ENCODE peak calls at places on chromosome 18, in seven cellular contexts. J is T-helper 17 cell; S is Caki2; K is NCI-H69; A is caudate nucleus; U is CD4-positive, alpha-beta memory T cell; E is HCT116. D is an unnamed sample.

GRCh38 chr18:62045316-62045715 is 141.5 kb downstream of the PIGN start:
- DNase-seq in J (no peak), S (no peak), K (peak; percentile 44), A (no peak), U (no peak), E (no peak), D (no peak)

GRCh38 chr18:75074196-75075015 is 134.5 kb downstream of the PTGR3 start:
- DNase-seq in J (no peak), S (no peak), K (no peak), A (no peak), U (no peak), E (no peak), D (no peak)

GRCh38 chr18:3623769-3624545 is 174.0 kb downstream of the TGIF1 start:
- DNase-seq in J (no peak), S (peak; percentile 100), K (no peak), A (no peak), U (no peak), E (peak; percentile 96), D (peak; percentile 99)

GRCh38 chr18:8625693-8626092 is 16.5 kb downstream of the RAB12 start:
- DNase-seq in J (no peak), S (no peak), K (peak; percentile 98), A (no peak), U (no peak), E (no peak), D (no peak)

GRCh38 chr18:3869848-3870247 is 419.9 kb downstream of the TGIF1 start:
- DNase-seq in J (no peak), S (peak; percentile 44), K (peak; percentile 85), A (no peak), U (peak; percentile 1), E (peak; percentile 40), D (peak; percentile 94)

GRCh38 chr18:74281011-74281638 is 10.6 kb downstream of the CYB5A start:
- DNase-seq in J (no peak), S (no peak), K (peak; percentile 97), A (no peak), U (no peak), E (no peak), D (no peak)

GRCh38 chr18:54284967-54285785 is 15.9 kb downstream of the POLI start:
- DNase-seq in J (peak; percentile 14), S (peak; percentile 49), K (no peak), A (no peak), U (peak; percentile 22), E (no peak), D (no peak)

GRCh38 chr18:78543201-78543725 is 436.4 kb upstream of the SALL3 start:
- DNase-seq in J (no peak), S (no peak), K (no peak), A (no peak), U (no peak), E (no peak), D (no peak)

GRCh38 chr18:10412933-10413332 is 41.5 kb upstream of the APCDD1 start:
- DNase-seq in J (no peak), S (no peak), K (no peak), A (no peak), U (no peak), E (no peak), D (no peak)

GRCh38 chr18:46253498-46253897 is 149.3 kb downstream of the HAUS1 start:
- DNase-seq in J (no peak), S (peak; percentile 55), K (no peak), A (no peak), U (no peak), E (no peak), D (no peak)

GRCh38 chr18:21255211-21255610 is 13.2 kb downstream of the GREB1L start:
- DNase-seq in J (no peak), S (no peak), K (peak; percentile 26), A (no peak), U (no peak), E (no peak), D (no peak)

GRCh38 chr18:22710628-22711380 is 222.3 kb upstream of the RBBP8 start:
- DNase-seq in J (no peak), S (peak; percentile 67), K (no peak), A (no peak), U (no peak), E (no peak), D (peak; percentile 25)

GRCh38 chr18:72704202-72704601 is 160.1 kb upstream of the CBLN2 start:
- DNase-seq in J (no peak), S (no peak), K (no peak), A (no peak), U (no peak), E (no peak), D (no peak)

GRCh38 chr18:70634576-70635147 is 345.8 kb downstream of the SOCS6 start:
- DNase-seq in J (no peak), S (no peak), K (no peak), A (no peak), U (no peak), E (no peak), D (no peak)

GRCh38 chr18:48548404-48548771 is 9.6 kb downstream of the CTIF start:
- DNase-seq in J (no peak), S (no peak), K (peak; percentile 43), A (no peak), U (no peak), E (no peak), D (no peak)

GRCh38 chr18:77091366-77091765 is 41.2 kb downstream of the MBP start:
- DNase-seq in J (no peak), S (no peak), K (peak; percentile 76), A (no peak), U (no peak), E (no peak), D (no peak)

GRCh38 chr18:49339146-49339545 is 121.3 kb downstream of the DYM start:
- DNase-seq in J (no peak), S (no peak), K (no peak), A (no peak), U (no peak), E (no peak), D (no peak)

GRCh38 chr18:2980607-2980923 is 32.4 kb downstream of the LPIN2 start:
- DNase-seq in J (no peak), S (no peak), K (no peak), A (no peak), U (no peak), E (no peak), D (no peak)

GRCh38 chr18:48319796-48320638 is 89.2 kb downstream of the ZBTB7C start:
- DNase-seq in J (no peak), S (no peak), K (peak; percentile 99), A (no peak), U (no peak), E (no peak), D (no peak)

GRCh38 chr18:671405-671804 is 14.0 kb downstream of the TYMS start:
- DNase-seq in J (no peak), S (no peak), K (no peak), A (no peak), U (no peak), E (no peak), D (no peak)

GRCh38 chr18:59909289-59910036 is 9.7 kb downstream of the PMAIP1 start:
- DNase-seq in J (no peak), S (no peak), K (no peak), A (no peak), U (no peak), E (no peak), D (no peak)

GRCh38 chr18:7645756-7646155 is 78.6 kb downstream of the PTPRM start:
- DNase-seq in J (no peak), S (no peak), K (peak; percentile 44), A (no peak), U (no peak), E (no peak), D (no peak)

GRCh38 chr18:9839211-9839610 is 46.6 kb upstream of the TXNDC2 start:
- DNase-seq in J (no peak), S (no peak), K (no peak), A (no peak), U (no peak), E (no peak), D (no peak)

GRCh38 chr18:70453058-70453775 is 164.4 kb downstream of the SOCS6 start:
- DNase-seq in J (no peak), S (no peak), K (no peak), A (no peak), U (no peak), E (no peak), D (no peak)

GRCh38 chr18:12043811-12044210 is 49.8 kb upstream of the ANKRD62 start:
- DNase-seq in J (no peak), S (no peak), K (no peak), A (no peak), U (no peak), E (no peak), D (no peak)

GRCh38 chr18:9629709-9630108 is 15.3 kb upstream of the PPP4R1 start:
- DNase-seq in J (no peak), S (no peak), K (peak; percentile 62), A (no peak), U (no peak), E (no peak), D (no peak)

GRCh38 chr18:50287028-50287440 is 458 bp downstream of the CXXC1 start:
- DNase-seq in J (no peak), S (no peak), K (no peak), A (no peak), U (no peak), E (no peak), D (no peak)

GRCh38 chr18:58417752-58418151 is 211.1 kb downstream of the ALPK2 start:
- DNase-seq in J (no peak), S (no peak), K (no peak), A (no peak), U (no peak), E (no peak), D (no peak)

GRCh38 chr18:49858309-49859005 is 45.1 kb upstream of the ACAA2 start:
- DNase-seq in J (peak; percentile 61), S (peak; percentile 72), K (peak; percentile 89), A (no peak), U (peak; percentile 43), E (peak; percentile 68), D (peak; percentile 85)

GRCh38 chr18:21194871-21195771 is 46.9 kb upstream of the GREB1L start:
- DNase-seq in J (no peak), S (peak; percentile 32), K (peak; percentile 80), A (no peak), U (peak; percentile 26), E (peak; percentile 79), D (peak; percentile 29)

GRCh38 chr18:34697891-34698290 is 12.2 kb upstream of the DTNA start:
- DNase-seq in J (no peak), S (no peak), K (peak; percentile 53), A (no peak), U (no peak), E (no peak), D (no peak)

GRCh38 chr18:44111337-44111736 is 569.4 kb upstream of the SETBP1 start:
- DNase-seq in J (no peak), S (no peak), K (no peak), A (no peak), U (no peak), E (no peak), D (no peak)